ENCODE peak calls at places on chromosomes 13 and 19, in six cellular contexts. Q, A, R, E, V and P are unnamed samples.
A peak's percentile ranks its signal among the peaks of the same experiment; 100 is the strongest.

GRCh38 chr13:21039097-21039800 is 22.1 kb downstream of the LATS2 start:
- DNase-seq in V (no peak), R (no peak), A (no peak), Q (no peak), E (no peak), P (no peak)

GRCh38 chr19:8269724-8270123 is 38.4 kb downstream of the CD320 start:
- DNase-seq in Q (no peak), E (no peak), R (no peak), A (no peak), V (no peak), P (no peak)

GRCh38 chr13:50323440-50324070 is 308.3 kb downstream of the KCNRG start:
- DNase-seq in A (no peak), E (no peak), Q (no peak), R (no peak), V (no peak), P (no peak)

GRCh38 chr13:106096661-106097092 is 438.8 kb downstream of the EFNB2 start:
- DNase-seq in A (no peak), Q (no peak), R (peak; percentile 45), V (no peak), E (no peak), P (no peak)

GRCh38 chr19:7914598-7915045 is at the start of gene TGFBR3L:
- DNase-seq in E (no peak), R (no peak), A (no peak), V (peak; percentile 68), Q (no peak), P (no peak)

GRCh38 chr13:28493740-28494536 is 990 bp downstream of the FLT1 start:
- DNase-seq in V (peak; percentile 65), E (no peak), R (no peak), A (no peak), Q (no peak), P (no peak)

GRCh38 chr13:43156916-43157315 is 133.5 kb downstream of the DNAJC15 start:
- DNase-seq in E (no peak), V (no peak), Q (no peak), A (no peak), R (no peak), P (no peak)

GRCh38 chr13:50127017-50127725 is 111.9 kb downstream of the KCNRG start:
- DNase-seq in Q (peak; percentile 36), V (peak; percentile 75), A (peak; percentile 50), E (peak; percentile 65), R (no peak), P (peak; percentile 52)

GRCh38 chr19:38666662-38667448 is 19.4 kb downstream of the ACTN4 start:
- DNase-seq in R (peak; percentile 87), A (no peak), Q (peak; percentile 80), V (no peak), E (peak; percentile 47), P (no peak)

GRCh38 chr13:97659602-97660001 is 225.6 kb downstream of the RAP2A start:
- DNase-seq in E (no peak), R (peak; percentile 1), A (no peak), V (no peak), Q (no peak), P (peak; percentile 18)

GRCh38 chr19:35908010-35908441 is at the start of gene TYROBP:
- DNase-seq in E (no peak), V (peak; percentile 81), Q (no peak), R (no peak), A (no peak), P (no peak)

GRCh38 chr13:51797664-51798488 is 6.1 kb downstream of the DHRS12 start:
- DNase-seq in E (peak; percentile 51), R (peak; percentile 67), A (peak; percentile 74), Q (peak; percentile 90), V (no peak), P (peak; percentile 69)

GRCh38 chr19:45876411-45877197 is 9.3 kb downstream of the IRF2BP1 start:
- DNase-seq in Q (peak; percentile 65), R (no peak), A (peak; percentile 82), V (peak; percentile 73), E (peak; percentile 57), P (no peak)

DNA sequence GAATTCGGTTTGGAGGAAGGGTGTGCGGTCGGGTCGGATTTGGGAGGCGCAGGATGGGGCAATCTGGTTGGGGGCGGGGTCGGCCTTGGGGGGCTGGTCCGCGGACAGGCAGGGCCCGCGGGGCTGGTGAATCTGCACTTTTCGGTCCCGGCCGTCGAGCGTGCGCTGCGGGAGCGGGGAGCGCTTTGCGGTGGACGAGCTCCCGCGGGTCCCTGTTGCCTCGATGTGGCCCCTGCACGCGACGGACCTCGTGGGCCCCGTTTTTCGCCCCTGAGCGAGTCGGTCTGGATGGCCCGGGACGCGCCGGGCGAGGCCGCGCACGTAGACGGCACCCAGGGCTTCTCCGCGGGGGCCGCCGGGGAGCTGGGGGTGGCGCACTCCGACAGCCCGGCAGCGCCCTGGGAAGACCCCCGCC is 11.8 kb downstream of the PEAK3 start:
- DNase-seq in Q (peak; percentile 58), V (peak; percentile 73), R (no peak), A (no peak), E (peak; percentile 54), P (no peak)
- TF ChIP-seq POLR2A in Q (no peak), V (no peak), R (no peak), A (no peak), E (no peak), P (no peak)

GRCh38 chr13:40517486-40518311 is 148.7 kb downstream of the FOXO1 start:
- DNase-seq in E (no peak), Q (no peak), A (no peak), R (no peak), V (no peak), P (no peak)

GRCh38 chr13:40519637-40520036 is 146.8 kb downstream of the FOXO1 start:
- DNase-seq in R (no peak), E (no peak), Q (peak; percentile 50), V (no peak), A (no peak), P (no peak)

GRCh38 chr13:40518481-40518882 is 148.0 kb downstream of the FOXO1 start:
- DNase-seq in R (no peak), E (no peak), V (no peak), A (peak; percentile 44), Q (peak; percentile 56), P (no peak)

GRCh38 chr13:40522234-40522633 is 144.2 kb downstream of the FOXO1 start:
- DNase-seq in V (no peak), A (no peak), Q (no peak), R (no peak), E (no peak), P (no peak)

DNA sequence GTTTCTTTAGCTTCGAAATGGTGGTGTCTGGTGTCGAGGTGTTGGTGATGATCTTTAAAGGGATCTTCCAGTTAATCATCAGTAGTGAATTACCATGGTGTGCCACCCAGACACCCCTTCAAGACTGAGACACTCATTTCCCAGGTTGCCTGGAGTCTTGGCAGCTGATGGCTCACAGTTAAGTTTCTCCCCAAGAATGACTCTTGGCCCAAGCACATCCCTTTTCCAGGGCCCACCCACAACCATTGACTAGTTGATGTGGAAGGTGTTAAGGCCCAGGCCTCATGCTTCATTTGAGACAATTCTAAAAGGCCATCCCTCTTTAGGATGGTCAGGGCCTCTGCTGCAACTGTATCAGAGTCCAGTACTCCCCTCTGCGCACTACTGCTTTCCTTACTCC is 145.5 kb downstream of the FOXO1 start:
- DNase-seq in R (no peak), A (no peak), V (no peak), Q (no peak), E (no peak), P (no peak)
- TF ChIP-seq CTCF in R (no peak), A (no peak), V (no peak), Q (no peak), E (no peak), P (no peak)

DNA sequence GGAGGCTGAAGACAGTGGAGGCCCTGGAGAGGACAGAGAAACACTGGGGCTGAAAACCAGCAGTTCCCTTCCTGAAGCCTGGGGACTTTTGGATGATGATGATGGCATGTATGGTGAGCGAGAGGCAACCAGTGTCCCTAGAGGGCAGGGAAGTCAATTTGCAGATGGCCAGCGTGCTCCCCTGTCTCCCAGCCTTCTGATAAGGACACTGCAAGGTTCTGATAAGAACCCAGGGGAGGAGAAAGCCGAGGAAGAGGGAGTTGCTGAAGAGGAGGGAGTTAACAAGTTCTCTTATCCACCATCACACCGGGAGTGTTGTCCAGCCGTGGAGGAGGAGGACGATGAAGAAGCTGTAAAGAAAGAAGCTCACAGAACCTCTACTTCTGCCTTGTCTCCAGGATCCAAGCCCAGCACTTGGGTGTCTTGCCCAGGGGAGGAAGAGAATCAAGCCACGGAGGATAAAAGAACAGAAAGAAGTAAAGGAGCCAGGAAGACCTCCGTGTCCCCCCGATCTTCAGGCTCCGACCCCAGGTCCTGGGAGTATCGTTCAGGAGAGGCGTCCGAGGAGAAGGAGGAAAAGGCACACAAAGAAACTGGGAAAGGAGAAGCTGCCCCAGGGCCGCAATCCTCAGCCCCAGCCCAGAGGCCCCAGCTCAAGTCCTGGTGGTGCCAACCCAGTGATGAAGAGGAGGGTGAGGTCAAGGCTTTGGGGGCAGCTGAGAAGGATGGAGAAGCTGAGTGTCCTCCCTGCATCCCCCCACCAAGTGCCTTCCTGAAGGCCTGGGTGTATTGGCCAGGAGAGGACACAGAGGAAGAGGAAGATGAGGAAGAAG is 1.5 kb downstream of the PPP1R15A start:
- DNase-seq in A (no peak), Q (no peak), E (no peak), R (peak; percentile 51), V (no peak), P (peak; percentile 72)
- TF ChIP-seq POLR2A in A (no peak), Q (no peak), E (no peak), R (no peak), V (no peak), P (no peak)

DNA sequence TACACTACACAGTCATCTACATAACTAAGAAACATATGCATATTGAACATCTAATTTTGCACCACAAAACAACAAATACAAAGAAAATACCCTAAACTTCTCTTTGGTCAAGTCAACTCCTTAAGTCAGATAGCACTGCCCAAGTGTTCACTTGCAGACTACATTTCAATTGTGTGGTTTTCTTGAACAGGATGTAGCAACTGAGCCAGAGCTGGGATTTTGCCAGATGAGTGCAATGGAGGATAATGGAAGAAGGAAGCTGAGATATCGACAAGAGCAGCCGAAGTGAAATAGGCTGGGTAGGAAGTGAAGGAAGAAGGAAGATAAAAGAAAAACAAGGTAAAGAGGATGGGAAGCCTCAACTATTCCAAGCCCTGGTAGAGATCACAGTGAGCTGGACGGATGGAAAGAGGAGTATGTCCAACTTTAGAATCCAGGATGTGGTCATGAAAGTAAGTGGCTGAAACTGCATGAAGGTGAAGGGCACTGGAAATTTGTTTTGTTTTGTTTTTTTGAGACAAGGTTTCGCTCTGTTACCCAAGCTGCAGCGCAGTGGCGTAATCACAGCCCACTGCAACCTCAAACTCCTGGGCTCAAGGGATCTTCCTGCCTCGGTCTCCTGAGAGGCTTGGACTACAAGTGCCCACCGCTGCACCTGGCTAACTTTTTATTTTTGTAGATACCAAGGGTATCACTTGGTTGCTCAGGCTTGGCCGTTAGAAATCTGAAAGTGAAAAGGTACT is 15.0 kb downstream of the NUFIP1 start:
- DNase-seq in V (no peak), Q (no peak), E (no peak), R (no peak), A (peak; percentile 66), P (peak; percentile 35)
- TF ChIP-seq CTCF in V (no peak), Q (no peak), E (no peak), R (no peak), A (no peak), P (no peak)

DNA sequence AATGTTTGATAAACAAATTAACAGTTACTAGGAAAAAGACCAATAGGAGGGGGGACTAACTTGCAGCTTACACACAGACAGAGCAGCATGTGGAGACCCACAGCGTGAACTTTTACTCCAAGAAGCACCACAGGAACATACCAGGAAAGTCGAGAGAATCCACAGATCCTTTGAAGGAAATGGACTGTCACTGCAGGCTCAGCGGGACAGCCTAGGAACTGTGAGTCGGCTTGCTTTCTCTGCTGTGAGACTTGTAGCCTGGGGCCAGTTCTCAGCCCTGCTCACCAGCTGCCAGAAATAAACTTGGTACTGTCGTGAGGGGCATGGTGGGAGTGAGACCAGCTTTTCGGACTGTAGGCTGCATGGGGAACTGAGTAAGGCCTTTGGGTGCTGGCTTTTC is 1211.5 kb downstream of the PCDH17 start:
- DNase-seq in A (no peak), V (no peak), Q (no peak), R (no peak), E (no peak), P (no peak)
- TF ChIP-seq POLR2A in A (no peak), V (no peak), Q (no peak), R (no peak), E (no peak), P (no peak)